ENCODE peak calls at places on chromosomes 5 and 9, in eight cellular contexts. One of them, this sample, is unnamed.

GRCh38 chr9:734831-735511 is 106.5 kb upstream of the DMRT1 start:
- DNase-seq in GM23338: no peak
- DNase-seq in heart left ventricle: peak
- DNase-seq in H9: no peak
- DNase-seq in AG04450: peak
- DNase-seq in substantia nigra: peak
- DNase-seq in PC-9: no peak
- DNase-seq in ovary: peak
- DNase-seq in this sample: no peak

GRCh38 chr5:9294793-9295465 is 250.9 kb downstream of the SEMA5A start:
- DNase-seq in GM23338: peak
- DNase-seq in heart left ventricle: no peak
- DNase-seq in H9: no peak
- DNase-seq in AG04450: no peak
- DNase-seq in substantia nigra: no peak
- DNase-seq in PC-9: no peak
- DNase-seq in ovary: no peak
- DNase-seq in this sample: no peak

GRCh38 chr5:78747703-78748359 is 99.3 kb upstream of the LHFPL2 start:
- DNase-seq in GM23338: peak
- DNase-seq in heart left ventricle: no peak
- DNase-seq in H9: no peak
- DNase-seq in AG04450: peak
- DNase-seq in substantia nigra: no peak
- DNase-seq in PC-9: no peak
- DNase-seq in ovary: no peak
- DNase-seq in this sample: no peak

GRCh38 chr9:37337301-37337905 is 85.1 kb upstream of the GRHPR start:
- DNase-seq in GM23338: no peak
- DNase-seq in heart left ventricle: no peak
- DNase-seq in H9: no peak
- DNase-seq in AG04450: no peak
- DNase-seq in substantia nigra: no peak
- DNase-seq in PC-9: no peak
- DNase-seq in ovary: no peak
- DNase-seq in this sample: no peak

GRCh38 chr5:80615266-80615914 is 39.1 kb upstream of the MSH3 start:
- DNase-seq in GM23338: no peak
- DNase-seq in heart left ventricle: no peak
- DNase-seq in H9: no peak
- DNase-seq in AG04450: no peak
- DNase-seq in substantia nigra: no peak
- DNase-seq in PC-9: no peak
- DNase-seq in ovary: no peak
- DNase-seq in this sample: no peak

GRCh38 chr5:112331892-112332291 is 87.2 kb downstream of the EPB41L4A start:
- DNase-seq in GM23338: no peak
- DNase-seq in heart left ventricle: no peak
- DNase-seq in H9: no peak
- DNase-seq in AG04450: no peak
- DNase-seq in substantia nigra: no peak
- DNase-seq in PC-9: no peak
- DNase-seq in ovary: no peak
- DNase-seq in this sample: no peak

GRCh38 chr5:39024005-39024404 is 50.2 kb downstream of the RICTOR start:
- DNase-seq in GM23338: peak
- DNase-seq in heart left ventricle: peak
- DNase-seq in H9: peak
- DNase-seq in AG04450: no peak
- DNase-seq in substantia nigra: peak
- DNase-seq in PC-9: no peak
- DNase-seq in ovary: no peak
- DNase-seq in this sample: no peak

GRCh38 chr9:97640290-97640689 is 6.7 kb downstream of the NCBP1 start:
- DNase-seq in GM23338: no peak
- DNase-seq in heart left ventricle: no peak
- DNase-seq in H9: no peak
- DNase-seq in AG04450: no peak
- DNase-seq in substantia nigra: no peak
- DNase-seq in PC-9: no peak
- DNase-seq in ovary: no peak
- DNase-seq in this sample: no peak

GRCh38 chr9:137669261-137669672 is 50.5 kb downstream of the EHMT1 start:
- DNase-seq in GM23338: peak
- DNase-seq in heart left ventricle: no peak
- DNase-seq in H9: no peak
- DNase-seq in AG04450: no peak
- DNase-seq in substantia nigra: no peak
- DNase-seq in PC-9: no peak
- DNase-seq in ovary: no peak
- DNase-seq in this sample: peak

GRCh38 chr5:148482697-148483462 is 99.1 kb downstream of the FBXO38 start:
- DNase-seq in GM23338: peak
- DNase-seq in heart left ventricle: peak
- DNase-seq in H9: peak
- DNase-seq in AG04450: no peak
- DNase-seq in substantia nigra: peak
- DNase-seq in PC-9: no peak
- DNase-seq in ovary: peak
- DNase-seq in this sample: no peak

GRCh38 chr5:100584889-100585288 is 49.7 kb downstream of the FAM174A start:
- DNase-seq in GM23338: no peak
- DNase-seq in heart left ventricle: no peak
- DNase-seq in H9: no peak
- DNase-seq in AG04450: no peak
- DNase-seq in substantia nigra: no peak
- DNase-seq in PC-9: no peak
- DNase-seq in ovary: no peak
- DNase-seq in this sample: no peak

GRCh38 chr5:32707394-32707997 is 3.6 kb upstream of the NPR3 start:
- DNase-seq in GM23338: peak
- DNase-seq in heart left ventricle: no peak
- DNase-seq in H9: no peak
- DNase-seq in AG04450: no peak
- DNase-seq in substantia nigra: no peak
- DNase-seq in PC-9: no peak
- DNase-seq in ovary: no peak
- DNase-seq in this sample: no peak

GRCh38 chr9:76218151-76218867 is 175.9 kb downstream of the RFK start:
- DNase-seq in GM23338: no peak
- DNase-seq in heart left ventricle: no peak
- DNase-seq in H9: no peak
- DNase-seq in AG04450: no peak
- DNase-seq in substantia nigra: no peak
- DNase-seq in PC-9: no peak
- DNase-seq in ovary: no peak
- DNase-seq in this sample: no peak

GRCh38 chr9:125785187-125785840 is 38.1 kb downstream of the PBX3 start:
- DNase-seq in GM23338: no peak
- DNase-seq in heart left ventricle: no peak
- DNase-seq in H9: no peak
- DNase-seq in AG04450: no peak
- DNase-seq in substantia nigra: no peak
- DNase-seq in PC-9: no peak
- DNase-seq in ovary: no peak
- DNase-seq in this sample: no peak

GRCh38 chr5:32278403-32278802 is 34.3 kb downstream of the MTMR12 start:
- DNase-seq in GM23338: no peak
- DNase-seq in heart left ventricle: no peak
- DNase-seq in H9: no peak
- DNase-seq in AG04450: peak
- DNase-seq in substantia nigra: no peak
- DNase-seq in PC-9: no peak
- DNase-seq in ovary: no peak
- DNase-seq in this sample: no peak

DNA sequence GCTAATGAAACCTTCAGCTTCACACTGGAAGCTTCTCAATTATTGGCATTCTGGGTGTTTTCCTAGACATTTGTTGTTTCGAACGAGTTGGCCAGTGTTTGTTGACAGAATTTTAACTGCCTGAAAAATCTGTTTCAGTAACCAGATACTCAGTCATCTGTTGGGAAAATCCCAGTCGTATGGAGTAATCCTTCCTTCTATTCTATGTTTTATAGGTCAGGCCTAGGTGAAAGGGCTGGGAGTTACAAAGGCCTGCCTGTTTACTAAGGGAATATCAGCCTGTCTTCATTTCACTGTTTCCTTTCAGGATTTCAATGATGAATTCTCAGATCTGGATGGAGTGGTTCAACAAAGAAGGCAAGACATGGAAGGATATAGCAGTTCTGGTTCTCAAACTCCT is 59.9 kb downstream of the GRAMD2B start:
- DNase-seq in GM23338: no peak
- DNase-seq in heart left ventricle: no peak
- DNase-seq in H9: no peak
- DNase-seq in AG04450: no peak
- DNase-seq in substantia nigra: no peak
- DNase-seq in PC-9: no peak
- DNase-seq in ovary: no peak
- DNase-seq in this sample: no peak
- H3K27ac ChIP-seq in GM23338: no peak
- H3K27ac ChIP-seq in heart left ventricle: no peak
- H3K27ac ChIP-seq in H9: no peak
- H3K27ac ChIP-seq in AG04450: no peak
- H3K27ac ChIP-seq in substantia nigra: peak
- H3K27ac ChIP-seq in PC-9: no peak
- H3K27ac ChIP-seq in ovary: peak
- H3K27ac ChIP-seq in this sample: peak

DNA sequence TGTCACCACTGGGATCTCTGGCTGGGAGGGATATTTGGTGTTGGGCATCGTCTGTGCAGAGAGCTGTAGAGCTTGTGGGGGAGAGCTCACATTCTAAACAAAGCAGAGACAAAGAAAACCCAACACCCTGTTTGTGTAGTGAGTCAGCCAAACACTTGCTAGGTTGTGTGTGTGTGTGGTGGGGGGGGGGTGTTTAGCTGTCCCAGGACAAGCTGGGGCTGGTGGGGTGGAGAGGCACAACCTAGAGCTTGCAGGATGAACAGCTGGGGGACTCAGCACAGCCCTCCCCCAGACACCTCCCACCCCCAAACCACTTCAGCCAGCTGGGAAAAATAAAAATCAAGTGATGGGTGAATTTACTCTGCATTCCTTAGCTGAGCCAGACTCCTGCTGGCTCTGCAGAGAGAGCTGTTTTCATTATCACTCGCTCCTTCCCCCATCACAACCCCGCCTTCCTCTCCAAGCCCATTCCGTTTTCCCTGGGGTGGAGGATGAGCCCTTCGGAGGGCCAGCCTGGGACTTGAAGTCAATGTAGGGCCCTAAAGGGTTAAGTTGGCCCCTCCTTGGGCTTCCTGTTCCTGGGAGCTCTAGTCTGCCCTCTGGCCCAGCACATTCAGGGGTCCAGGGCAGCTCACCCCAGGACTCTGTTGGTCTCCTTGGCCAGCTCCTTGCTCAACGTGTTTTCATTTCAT is 2.6 kb downstream of the OLFML2A start:
- DNase-seq in GM23338: peak
- DNase-seq in heart left ventricle: no peak
- DNase-seq in H9: peak
- DNase-seq in AG04450: peak
- DNase-seq in substantia nigra: no peak
- DNase-seq in PC-9: peak
- DNase-seq in ovary: peak
- DNase-seq in this sample: peak
- H3K27ac ChIP-seq in GM23338: peak
- H3K27ac ChIP-seq in heart left ventricle: peak
- H3K27ac ChIP-seq in H9: no peak
- H3K27ac ChIP-seq in AG04450: peak
- H3K27ac ChIP-seq in substantia nigra: no peak
- H3K27ac ChIP-seq in PC-9: no peak
- H3K27ac ChIP-seq in ovary: peak
- H3K27ac ChIP-seq in this sample: peak

GRCh38 chr9:70066418-70066817 is 22.8 kb downstream of the MAMDC2 start:
- DNase-seq in GM23338: no peak
- DNase-seq in heart left ventricle: no peak
- DNase-seq in H9: no peak
- DNase-seq in AG04450: no peak
- DNase-seq in substantia nigra: no peak
- DNase-seq in PC-9: no peak
- DNase-seq in ovary: no peak
- DNase-seq in this sample: no peak

GRCh38 chr9:70065572-70065971 is 21.9 kb downstream of the MAMDC2 start:
- DNase-seq in GM23338: no peak
- DNase-seq in heart left ventricle: no peak
- DNase-seq in H9: no peak
- DNase-seq in AG04450: no peak
- DNase-seq in substantia nigra: no peak
- DNase-seq in PC-9: no peak
- DNase-seq in ovary: no peak
- DNase-seq in this sample: no peak

GRCh38 chr9:70066874-70067273 is 23.2 kb downstream of the MAMDC2 start:
- DNase-seq in GM23338: no peak
- DNase-seq in heart left ventricle: no peak
- DNase-seq in H9: no peak
- DNase-seq in AG04450: no peak
- DNase-seq in substantia nigra: no peak
- DNase-seq in PC-9: no peak
- DNase-seq in ovary: no peak
- DNase-seq in this sample: no peak

GRCh38 chr9:70061776-70062175 is 18.1 kb downstream of the MAMDC2 start:
- DNase-seq in GM23338: no peak
- DNase-seq in heart left ventricle: peak
- DNase-seq in H9: no peak
- DNase-seq in AG04450: no peak
- DNase-seq in substantia nigra: no peak
- DNase-seq in PC-9: no peak
- DNase-seq in ovary: no peak
- DNase-seq in this sample: peak

GRCh38 chr9:70064496-70064895 is 20.8 kb downstream of the MAMDC2 start:
- DNase-seq in GM23338: no peak
- DNase-seq in heart left ventricle: no peak
- DNase-seq in H9: no peak
- DNase-seq in AG04450: no peak
- DNase-seq in substantia nigra: no peak
- DNase-seq in PC-9: no peak
- DNase-seq in ovary: no peak
- DNase-seq in this sample: peak
- H3K27ac ChIP-seq in GM23338: no peak
- H3K27ac ChIP-seq in heart left ventricle: no peak
- H3K27ac ChIP-seq in H9: no peak
- H3K27ac ChIP-seq in AG04450: no peak
- H3K27ac ChIP-seq in substantia nigra: no peak
- H3K27ac ChIP-seq in PC-9: no peak
- H3K27ac ChIP-seq in ovary: no peak
- H3K27ac ChIP-seq in this sample: peak

GRCh38 chr9:108512426-108513173 is 343.2 kb downstream of the ACTL7B start:
- DNase-seq in GM23338: peak
- DNase-seq in heart left ventricle: no peak
- DNase-seq in H9: peak
- DNase-seq in AG04450: no peak
- DNase-seq in substantia nigra: no peak
- DNase-seq in PC-9: no peak
- DNase-seq in ovary: no peak
- DNase-seq in this sample: no peak

GRCh38 chr9:108516391-108516790 is 339.4 kb downstream of the ACTL7B start:
- DNase-seq in GM23338: no peak
- DNase-seq in heart left ventricle: no peak
- DNase-seq in H9: no peak
- DNase-seq in AG04450: no peak
- DNase-seq in substantia nigra: no peak
- DNase-seq in PC-9: no peak
- DNase-seq in ovary: no peak
- DNase-seq in this sample: no peak

GRCh38 chr9:108515856-108516255 is 339.9 kb downstream of the ACTL7B start:
- DNase-seq in GM23338: peak
- DNase-seq in heart left ventricle: no peak
- DNase-seq in H9: peak
- DNase-seq in AG04450: no peak
- DNase-seq in substantia nigra: no peak
- DNase-seq in PC-9: no peak
- DNase-seq in ovary: no peak
- DNase-seq in this sample: no peak

GRCh38 chr9:108511200-108511756 is 344.5 kb downstream of the ACTL7B start:
- DNase-seq in GM23338: no peak
- DNase-seq in heart left ventricle: no peak
- DNase-seq in H9: no peak
- DNase-seq in AG04450: peak
- DNase-seq in substantia nigra: no peak
- DNase-seq in PC-9: no peak
- DNase-seq in ovary: no peak
- DNase-seq in this sample: no peak
- H3K27ac ChIP-seq in GM23338: no peak
- H3K27ac ChIP-seq in heart left ventricle: no peak
- H3K27ac ChIP-seq in H9: no peak
- H3K27ac ChIP-seq in AG04450: no peak
- H3K27ac ChIP-seq in substantia nigra: no peak
- H3K27ac ChIP-seq in PC-9: no peak
- H3K27ac ChIP-seq in ovary: no peak
- H3K27ac ChIP-seq in this sample: no peak

This sample was measured in vagina.